ENCODE peak calls at places on chromosomes 6 and 20, in six cellular contexts. M, G, J, I, D and K are unnamed samples.

GRCh38 chr6:143002686-143003085 is 57.7 kb upstream of the HIVEP2 start:
- DNase-seq in M (no peak), G (no peak), J (no peak), I (no peak), D (no peak), K (no peak)

GRCh38 chr6:53731906-53732636 is 62.7 kb upstream of the LRRC1 start:
- DNase-seq in M (no peak), G (no peak), J (no peak), I (no peak), D (no peak), K (no peak)

GRCh38 chr20:32447136-32448027 is 89.3 kb downstream of the ASXL1 start:
- DNase-seq in M (peak; percentile 62), G (no peak), J (no peak), I (no peak), D (no peak), K (no peak)

GRCh38 chr20:20368414-20369352 is 779 bp downstream of the INSM1 start:
- DNase-seq in M (no peak), G (no peak), J (peak; percentile 50), I (no peak), D (no peak), K (no peak)

GRCh38 chr6:89239338-89239737 is 22.2 kb upstream of the GABRR1 start:
- DNase-seq in M (no peak), G (no peak), J (no peak), I (no peak), D (no peak), K (no peak)

GRCh38 chr20:52193133-52193532 is 1.6 kb upstream of the ZFP64 start:
- DNase-seq in M (no peak), G (no peak), J (no peak), I (no peak), D (no peak), K (no peak)

GRCh38 chr6:4133941-4134838 is 1.2 kb downstream of the ECI2 start:
- DNase-seq in M (peak; percentile 58), G (no peak), J (no peak), I (peak; percentile 26), D (no peak), K (no peak)

GRCh38 chr6:20341564-20341963 is 60.1 kb upstream of the E2F3 start:
- DNase-seq in M (no peak), G (no peak), J (no peak), I (no peak), D (no peak), K (no peak)

GRCh38 chr6:75204959-75205775 is 686 bp downstream of the COL12A1 start:
- DNase-seq in M (no peak), G (no peak), J (peak; percentile 22), I (no peak), D (no peak), K (no peak)

GRCh38 chr6:165685302-165685701 is 22.3 kb upstream of the PDE10A start:
- DNase-seq in M (no peak), G (no peak), J (no peak), I (no peak), D (no peak), K (no peak)

GRCh38 chr6:170102038-170102437 is 188.8 kb downstream of the DLL1 start:
- DNase-seq in M (no peak), G (no peak), J (no peak), I (no peak), D (peak; percentile 29), K (no peak)

GRCh38 chr6:109671721-109672120 is 19.3 kb downstream of the AK9 start:
- DNase-seq in M (no peak), G (peak; percentile 14), J (no peak), I (no peak), D (no peak), K (no peak)

GRCh38 chr20:33291830-33292355 is 8.9 kb downstream of the BPIFB1 start:
- DNase-seq in M (no peak), G (no peak), J (no peak), I (no peak), D (peak; percentile 76), K (no peak)

GRCh38 chr20:57428611-57429496 is 37.7 kb downstream of the RBM38 start:
- DNase-seq in M (peak; percentile 92), G (no peak), J (no peak), I (no peak), D (no peak), K (no peak)

GRCh38 chr6:140253096-140253495 is 878.6 kb upstream of the CITED2 start:
- DNase-seq in M (no peak), G (no peak), J (no peak), I (no peak), D (no peak), K (no peak)

GRCh38 chr6:27178001-27178730 is 69.3 kb upstream of the PRSS16 start:
- DNase-seq in M (no peak), G (no peak), J (no peak), I (peak; percentile 51), D (no peak), K (peak; percentile 65)
- H3K4me3 ChIP-seq in M (peak overlapping the region; percentile 73), G (peak overlapping the region; percentile 91), J (peak overlapping the region; percentile 73), I (peak overlapping the region; percentile 79), D (peak overlapping the region; percentile 100), K (peak overlapping the region; percentile 94)

DNA sequence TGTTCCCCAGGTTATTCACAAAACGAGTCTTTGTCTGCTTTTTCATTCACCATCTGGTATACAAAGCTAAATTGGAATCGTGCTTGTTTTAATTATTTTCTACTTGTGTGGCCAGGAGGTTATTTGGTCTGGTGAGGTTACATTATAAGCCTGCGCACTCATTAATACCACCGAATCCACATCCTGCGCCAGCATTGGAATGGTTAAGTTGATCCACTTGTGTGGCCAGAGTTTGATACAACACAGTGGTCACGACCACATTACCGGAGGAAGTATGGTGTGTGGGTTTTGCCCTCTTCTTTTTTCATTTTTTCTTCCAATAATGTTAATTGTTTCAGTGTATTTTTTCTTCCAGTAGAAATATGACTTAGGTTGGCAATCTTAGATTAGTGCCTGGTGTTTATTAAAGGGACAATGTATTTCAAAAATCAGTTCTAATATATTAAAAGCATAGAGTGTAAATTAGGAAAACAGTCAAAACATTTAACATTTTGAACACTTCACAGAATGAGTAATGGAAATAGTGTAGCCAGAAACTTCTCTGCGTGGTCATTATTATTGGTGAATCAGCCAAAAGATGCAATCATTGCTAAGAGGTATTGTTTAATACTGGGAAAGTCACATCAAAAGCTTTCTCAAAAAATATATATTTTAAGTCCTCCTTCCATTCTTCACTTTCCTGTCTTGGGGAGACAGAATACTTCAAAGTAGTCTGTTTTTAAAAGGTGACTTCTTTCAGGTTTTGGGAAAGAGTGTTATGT is 84.5 kb downstream of the JARID2 start:
- DNase-seq in M (no peak), G (no peak), J (no peak), I (no peak), D (no peak), K (no peak)
- TF ChIP-seq CTCF in M (no peak), G (no peak), J (no peak), I (no peak), D (no peak), K (no peak)

DNA sequence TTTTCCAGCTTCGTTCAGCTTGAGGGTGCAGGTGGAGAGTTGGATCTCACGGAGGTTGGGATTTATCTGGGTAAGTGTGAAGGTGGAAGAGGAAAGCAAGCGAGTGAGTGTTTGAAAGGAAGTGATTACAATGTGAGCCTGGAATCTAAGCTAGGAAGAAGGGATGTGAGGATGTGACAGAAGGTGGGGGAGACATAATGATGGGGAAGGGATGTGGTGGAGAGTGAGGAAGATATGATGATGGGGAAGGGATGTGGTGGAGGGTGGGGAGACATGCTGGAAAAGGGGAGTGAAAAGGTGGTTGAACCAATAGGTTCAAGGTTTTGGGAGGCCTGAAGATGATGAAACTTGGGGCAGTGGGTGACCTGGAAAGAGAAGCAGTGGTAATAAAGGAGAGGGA is 23.2 kb downstream of the KIAA1755 start:
- DNase-seq in M (no peak), G (no peak), J (no peak), I (no peak), D (no peak), K (no peak)
- H3K4me3 ChIP-seq in M (no peak overlapping the region), G (no peak overlapping the region), J (no peak overlapping the region), I (no peak overlapping the region), D (no peak overlapping the region), K (no peak overlapping the region)

DNA sequence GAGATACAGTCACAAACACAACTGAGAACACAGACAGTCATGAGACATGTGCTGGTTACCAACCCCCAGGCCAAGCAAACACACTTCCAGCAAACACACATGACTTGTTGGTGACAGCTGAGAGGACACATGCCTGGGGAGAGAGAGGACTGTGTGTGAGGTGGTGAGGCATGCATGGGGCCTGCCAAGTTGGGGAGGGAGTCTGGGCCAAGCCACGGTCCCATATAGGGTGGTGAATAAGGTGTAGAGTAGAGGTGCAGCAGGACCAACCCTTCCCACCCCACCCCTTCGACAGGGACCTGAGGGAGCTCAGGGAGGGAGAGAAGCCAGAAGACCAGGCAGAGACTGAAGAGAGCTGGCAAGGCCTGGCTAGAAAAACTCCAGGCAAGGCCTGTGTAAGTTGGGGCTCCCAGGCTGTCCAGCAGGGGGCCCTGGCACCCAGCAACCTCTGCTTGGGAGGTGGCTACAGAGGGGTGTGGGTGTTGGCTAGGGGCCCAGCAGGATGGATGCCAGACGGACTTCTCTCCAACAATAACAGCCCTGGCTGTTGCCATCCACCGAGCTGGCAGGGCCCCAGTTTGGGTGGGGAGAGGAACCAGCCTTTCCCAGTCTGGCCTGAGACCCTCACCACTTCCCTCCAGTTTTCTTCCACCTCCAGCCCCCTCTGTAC is 2.0 kb upstream of the SLC29A1 start:
- DNase-seq in M (peak; percentile 97), G (no peak), J (peak; percentile 76), I (peak; percentile 94), D (peak; percentile 74), K (peak; percentile 66)
- TF ChIP-seq CTCF in M (peak; percentile 90), G (peak; percentile 88), J (peak; percentile 98), I (peak; percentile 87), D (peak; percentile 47), K (peak; percentile 86)

DNA sequence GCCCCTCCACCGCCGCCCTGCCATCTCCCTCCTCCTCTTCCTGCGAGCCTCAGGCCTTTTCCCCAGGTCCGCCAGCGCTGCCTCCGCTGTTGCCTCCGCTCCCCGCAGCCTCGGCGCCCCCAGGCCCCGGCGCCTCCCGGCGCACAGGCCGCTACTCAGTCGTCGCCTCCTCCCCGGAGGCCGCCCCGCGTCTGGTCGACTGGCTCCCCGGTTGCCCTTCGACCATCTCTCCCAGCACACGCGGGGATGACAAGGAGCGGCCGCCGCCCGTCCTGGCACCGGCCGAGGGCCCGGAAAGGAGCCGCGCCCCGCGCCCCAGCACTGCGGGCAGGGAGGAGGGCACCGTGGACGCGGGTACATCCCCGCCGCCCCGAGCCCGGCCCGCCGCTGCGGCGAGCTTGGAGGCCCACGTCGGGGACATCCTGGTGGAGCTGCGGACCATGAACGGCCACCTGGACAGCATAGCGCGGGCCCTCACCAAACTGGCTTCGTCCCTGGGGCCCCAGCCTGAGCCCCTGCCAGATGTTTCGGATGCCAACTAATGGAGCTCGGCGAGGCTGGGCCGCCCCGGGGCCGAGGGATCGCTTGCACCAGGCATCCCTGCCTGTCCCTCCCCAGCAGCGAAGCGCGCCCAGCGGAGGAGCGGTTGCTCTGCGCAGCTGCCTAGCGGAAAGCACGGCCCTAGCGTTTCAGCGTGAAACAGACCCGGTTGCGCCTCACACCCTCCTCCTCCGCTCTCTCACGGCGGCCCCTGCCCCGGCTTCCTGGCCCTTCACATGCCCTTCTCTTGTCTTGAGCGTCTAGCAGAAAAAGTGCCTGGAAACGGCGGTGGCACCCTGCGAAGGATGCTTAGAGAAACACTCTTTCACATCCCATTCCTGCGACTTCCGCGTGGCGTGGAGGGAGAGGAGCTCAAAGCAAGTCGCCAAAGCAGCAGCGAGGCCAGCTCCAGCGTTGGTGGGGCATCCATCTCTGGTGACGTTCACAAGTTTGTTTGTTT is 285.7 kb upstream of the SUPT3H start:
- DNase-seq in M (no peak), G (no peak), J (no peak), I (peak; percentile 17), D (peak; percentile 68), K (no peak)
- H3K4me3 ChIP-seq in M (no peak overlapping the region), G (no peak overlapping the region), J (no peak overlapping the region), I (peak overlapping the region; percentile 54), D (peak overlapping the region; percentile 42), K (no peak overlapping the region)